ENCODE peak calls at places on chromosomes 3 and 15, in four cellular contexts. A is GM23248, H is HFF-Myc, S is testis. X is an unnamed sample.
A peak's percentile ranks its signal among the peaks of the same experiment; 100 is the strongest.

GRCh38 chr3:187734841-187735240 is 10.4 kb downstream of the BCL6 start:
- DNase-seq in A (no peak), H (no peak), S (no peak), X (no peak)

GRCh38 chr15:64597469-64597806 is 137.1 kb downstream of the ZNF609 start:
- DNase-seq in A (no peak), H (no peak), S (no peak), X (no peak)

GRCh38 chr3:71305246-71306206 is 278.0 kb downstream of the FOXP1 start:
- DNase-seq in A (no peak), H (no peak), S (peak; percentile 28), X (no peak)

GRCh38 chr3:65128346-65128745 is 440.5 kb upstream of the ADAMTS9 start:
- DNase-seq in A (no peak), H (no peak), S (no peak), X (no peak)

GRCh38 chr15:82808634-82809041 is 790 bp upstream of the WHAMM start:
- DNase-seq in A (no peak), H (no peak), S (no peak), X (no peak)

GRCh38 chr3:72738752-72739520 is 109.3 kb downstream of the SHQ1 start:
- DNase-seq in A (peak; percentile 50), H (no peak), S (peak; percentile 67), X (peak; percentile 43)

GRCh38 chr3:134357914-134358811 is 16.1 kb downstream of the AMOTL2 start:
- DNase-seq in A (peak; percentile 93), H (peak; percentile 98), S (peak; percentile 51), X (no peak)

GRCh38 chr3:49722896-49723295 is 855 bp downstream of the GMPPB start:
- DNase-seq in A (no peak), H (no peak), S (no peak), X (peak; percentile 34)

GRCh38 chr3:108071394-108071793 is 19.4 kb downstream of the CD47 start:
- DNase-seq in A (no peak), H (no peak), S (no peak), X (no peak)

GRCh38 chr3:105375750-105376511 is 9.2 kb downstream of the ALCAM start:
- DNase-seq in A (no peak), H (no peak), S (no peak), X (no peak)

GRCh38 chr3:195910499-195910845 is 2.1 kb upstream of the TNK2 start:
- DNase-seq in A (no peak), H (no peak), S (no peak), X (no peak)

GRCh38 chr15:76340802-76341365 is 4.3 kb downstream of the ISL2 start:
- DNase-seq in A (peak; percentile 35), H (no peak), S (no peak), X (no peak)

GRCh38 chr3:15348246-15348645 is 15.9 kb upstream of the SH3BP5 start:
- DNase-seq in A (no peak), H (no peak), S (no peak), X (no peak)

GRCh38 chr3:28667646-28668376 is 319.2 kb upstream of the AZI2 start:
- DNase-seq in A (peak; percentile 68), H (peak; percentile 61), S (peak; percentile 77), X (peak; percentile 53)

GRCh38 chr3:120126016-120126415 is 31.8 kb upstream of the GSK3B start:
- DNase-seq in A (no peak), H (no peak), S (no peak), X (no peak)

GRCh38 chr3:30553641-30554316 is 52.6 kb upstream of the TGFBR2 start:
- DNase-seq in A (peak; percentile 77), H (no peak), S (no peak), X (no peak)

GRCh38 chr3:100254168-100254777 is 6.5 kb upstream of the TBC1D23 start:
- DNase-seq in A (peak; percentile 77), H (no peak), S (peak; percentile 71), X (peak; percentile 58)

GRCh38 chr3:179446501-179446900 is 4.8 kb downstream of the GNB4 start:
- DNase-seq in A (peak; percentile 47), H (no peak), S (no peak), X (no peak)

GRCh38 chr3:195540526-195540925 is 2.6 kb downstream of the PPP1R2 start:
- DNase-seq in A (no peak), H (no peak), S (no peak), X (no peak)

GRCh38 chr3:100197876-100198275 is 62.9 kb upstream of the TBC1D23 start:
- DNase-seq in A (no peak), H (no peak), S (no peak), X (no peak)

GRCh38 chr3:25724948-25725645 is 58.1 kb downstream of the NGLY1 start:
- DNase-seq in A (no peak), H (no peak), S (no peak), X (no peak)

GRCh38 chr3:120532969-120533368 is 63.2 kb upstream of the NDUFB4 start:
- DNase-seq in A (no peak), H (no peak), S (no peak), X (no peak)

GRCh38 chr3:14000556-14000955 is 120.7 kb upstream of the WNT7A start:
- DNase-seq in A (no peak), H (peak; percentile 9), S (no peak), X (no peak)

GRCh38 chr15:62403164-62403809 is 238.2 kb upstream of the C2CD4B start:
- DNase-seq in A (peak; percentile 78), H (no peak), S (no peak), X (no peak)

GRCh38 chr15:33808720-33809119 is 159.6 kb upstream of the CHRM5 start:
- DNase-seq in A (no peak), H (no peak), S (no peak), X (no peak)

GRCh38 chr3:60096403-60096802 is 1046.6 kb upstream of the CFAP20DC start:
- DNase-seq in A (no peak), H (no peak), S (no peak), X (no peak)

GRCh38 chr15:36883705-36884355 is 216.5 kb downstream of the MEIS2 start:
- DNase-seq in A (peak; percentile 93), H (peak; percentile 56), S (peak; percentile 96), X (peak; percentile 93)

GRCh38 chr15:57640935-57641682 is 49.4 kb downstream of the MYZAP start:
- DNase-seq in A (peak; percentile 52), H (peak; percentile 5), S (no peak), X (no peak)

GRCh38 chr3:23159929-23160328 is 43.2 kb upstream of the UBE2E2 start:
- DNase-seq in A (peak; percentile 91), H (peak; percentile 38), S (no peak), X (no peak)

GRCh38 chr15:41851167-41851523 is 12.5 kb downstream of the PLA2G4B start:
- DNase-seq in A (no peak), H (no peak), S (no peak), X (no peak)

GRCh38 chr15:47737424-47737823 is 20.1 kb downstream of the SEMA6D start:
- DNase-seq in A (peak; percentile 46), H (no peak), S (no peak), X (no peak)

GRCh38 chr3:168093229-168093628 is 2.5 kb downstream of the GOLIM4 start:
- DNase-seq in A (no peak), H (no peak), S (no peak), X (no peak)
- H3K4me3 ChIP-seq in A (peak overlapping the region; percentile 79), H (peak overlapping the region; percentile 95), S (no peak overlapping the region), X (no peak overlapping the region)

DNA sequence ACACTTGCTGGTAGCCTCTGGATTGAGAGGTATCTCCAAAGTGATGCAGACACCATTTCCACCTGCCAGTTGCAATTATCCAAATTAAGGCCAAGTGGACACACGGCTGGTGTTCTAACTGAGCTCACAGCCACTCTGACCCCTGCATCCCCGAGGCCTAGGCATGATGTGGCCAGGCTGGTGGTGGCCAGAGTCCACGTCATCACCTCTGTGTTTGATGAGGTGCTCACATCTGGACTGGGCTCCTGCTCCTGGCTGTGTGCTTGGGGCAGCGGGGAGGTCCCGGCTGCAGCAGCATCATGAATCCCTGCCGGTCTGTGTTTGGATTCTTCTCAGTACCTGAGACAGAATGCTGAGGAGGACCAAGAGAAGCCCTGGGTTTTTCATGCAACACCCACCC is 4.9 kb downstream of the OXTR start:
- DNase-seq in A (no peak), H (no peak), S (no peak), X (no peak)
- H3K4me3 ChIP-seq in A (peak overlapping the region; percentile 83), H (no peak overlapping the region), S (no peak overlapping the region), X (no peak overlapping the region)

DNA sequence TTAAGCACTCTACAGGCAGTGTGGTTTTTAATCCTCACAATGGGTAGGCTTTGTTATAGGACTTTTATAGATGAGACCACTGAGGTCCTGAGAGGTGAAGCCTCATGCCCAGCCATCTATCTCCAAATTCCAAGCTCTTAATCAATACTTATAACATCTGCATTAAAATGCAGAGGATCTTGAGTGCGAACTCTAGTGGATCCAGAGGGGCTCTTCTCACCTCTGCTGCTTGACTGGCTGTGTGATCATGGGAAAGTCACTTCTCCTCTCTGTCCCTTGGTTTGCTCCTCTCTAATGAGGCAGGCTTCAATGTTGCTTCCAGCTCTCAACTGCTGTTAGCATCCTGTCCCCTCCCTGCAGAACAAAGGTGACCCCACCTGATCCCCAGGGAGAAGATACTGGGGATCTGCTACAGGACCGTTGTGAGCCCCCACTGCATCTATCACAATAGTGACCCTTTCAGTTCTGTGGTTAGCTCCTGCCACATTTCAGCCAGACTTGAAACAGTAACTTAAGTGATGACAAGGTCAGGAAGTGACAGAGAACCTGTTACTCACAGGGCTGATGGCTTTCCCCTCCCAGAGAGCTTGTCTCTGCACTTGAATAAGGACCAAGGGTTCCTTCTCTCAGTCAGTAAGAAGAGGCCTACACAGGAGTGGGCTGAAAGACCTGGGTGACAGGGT is 1.3 kb downstream of the SLC27A2 start:
- DNase-seq in A (peak; percentile 7), H (no peak), S (no peak), X (no peak)
- H3K4me3 ChIP-seq in A (no peak overlapping the region), H (peak overlapping the region; percentile 42), S (no peak overlapping the region), X (no peak overlapping the region)

GRCh38 chr3:52023101-52023770 is 27.5 kb upstream of the RPL29 start:
- DNase-seq in A (no peak), H (no peak), S (no peak), X (no peak)

GRCh38 chr3:52024765-52025452 is 29.2 kb upstream of the RPL29 start:
- DNase-seq in A (no peak), H (no peak), S (no peak), X (no peak)

GRCh38 chr3:52025453-52025852 is 29.8 kb upstream of the RPL29 start:
- DNase-seq in A (no peak), H (no peak), S (no peak), X (no peak)

GRCh38 chr3:52022323-52023100 is 26.8 kb upstream of the RPL29 start:
- DNase-seq in A (peak; percentile 69), H (no peak), S (peak; percentile 64), X (no peak)

DNA sequence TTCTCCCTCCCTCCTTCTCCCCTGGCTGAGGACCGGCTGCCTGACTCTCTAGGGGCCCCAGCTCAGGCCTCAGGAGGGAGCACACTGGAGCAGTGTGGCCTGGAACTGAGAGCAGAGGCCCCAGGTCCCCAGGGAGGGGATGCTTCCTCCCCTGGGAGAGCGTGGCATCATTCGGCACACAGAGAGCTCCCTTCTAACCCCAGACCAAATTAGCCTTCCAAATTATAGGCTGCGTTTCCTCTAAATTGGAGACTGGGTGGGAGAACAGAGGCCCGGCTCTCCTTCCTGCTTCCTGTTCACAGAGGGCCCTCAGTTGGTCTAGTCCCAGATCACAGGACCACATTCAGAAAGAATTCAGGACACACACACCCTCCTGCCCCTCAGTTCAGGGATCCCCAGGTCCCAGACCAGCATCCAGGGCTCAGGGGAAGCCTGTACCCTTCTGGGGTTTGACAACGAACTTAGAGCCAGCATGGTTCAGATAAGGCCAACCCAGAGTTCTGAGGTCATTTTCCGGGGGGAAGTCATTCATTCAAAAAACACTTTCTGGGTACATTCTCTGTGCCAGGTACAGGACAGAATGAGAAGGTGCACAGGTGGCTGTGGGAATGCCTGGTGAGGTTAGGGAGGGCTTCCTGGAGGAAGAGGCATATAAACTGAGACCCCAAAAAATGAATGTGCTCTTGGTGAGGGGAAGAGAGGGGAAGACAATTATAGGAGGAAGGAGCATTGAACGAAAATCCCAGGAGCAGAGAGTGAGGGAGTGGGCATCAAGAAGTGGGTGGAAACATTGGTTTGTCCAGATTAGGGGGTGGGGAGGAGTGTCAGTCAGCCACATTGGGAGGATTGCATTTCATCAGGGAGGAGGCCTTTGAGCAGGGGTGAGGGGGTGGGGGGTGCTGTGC is 28.4 kb upstream of the RPL29 start:
- DNase-seq in A (no peak), H (no peak), S (no peak), X (no peak)
- H3K4me3 ChIP-seq in A (no peak overlapping the region), H (no peak overlapping the region), S (no peak overlapping the region), X (no peak overlapping the region)

X was measured in adrenal gland.